ENCODE peak calls at places on chromosomes 5 and 9, in five cellular contexts. E is CD4-positive, alpha-beta T cell; P is breast epithelium; U is SK-N-SH; W is uterus. B is an unnamed sample.

GRCh38 chr5:34756781-34757624 is 82.0 kb upstream of the TTC23L start:
- DNase-seq in W (peak; percentile 59), E (no peak), P (no peak), U (no peak), B (no peak)

GRCh38 chr5:150422075-150422474 is 9.4 kb upstream of the CD74 start:
- DNase-seq in U (no peak), E (no peak), P (no peak), W (no peak), B (no peak)

GRCh38 chr5:149628221-149628620 is 46.9 kb downstream of the ARHGEF37 start:
- DNase-seq in E (no peak), P (no peak), W (no peak), U (peak; percentile 46), B (no peak)

GRCh38 chr5:72106922-72107873 is at the start of gene MAP1B:
- DNase-seq in E (no peak), U (peak; percentile 90), P (no peak), W (peak; percentile 67), B (peak; percentile 32)

GRCh38 chr9:101791938-101792337 is 53.5 kb upstream of the GRIN3A start:
- DNase-seq in W (no peak), P (no peak), U (peak; percentile 37), E (no peak), B (peak; percentile 39)

GRCh38 chr5:68845121-68845520 is 248.7 kb upstream of the SLC30A5 start:
- DNase-seq in P (no peak), U (no peak), W (no peak), E (no peak), B (peak; percentile 64)

GRCh38 chr5:8184455-8185063 is 315.6 kb downstream of the MTRR start:
- DNase-seq in U (peak; percentile 51), P (no peak), E (no peak), W (no peak), B (peak; percentile 74)

GRCh38 chr5:151896041-151896691 is 28.5 kb downstream of the GLRA1 start:
- DNase-seq in U (no peak), E (no peak), P (no peak), W (no peak), B (peak; percentile 56)

GRCh38 chr5:7642029-7642428 is 208.9 kb downstream of the CFAP90 start:
- DNase-seq in U (no peak), P (no peak), W (no peak), E (no peak), B (no peak)

GRCh38 chr9:98708933-98709911 is at the start of gene GABBR2:
- DNase-seq in U (peak; percentile 62), P (no peak), W (no peak), E (no peak), B (no peak)

GRCh38 chr5:146340260-146341081 is 1.8 kb downstream of the POU4F3 start:
- DNase-seq in P (peak; percentile 18), U (no peak), E (no peak), W (peak; percentile 15), B (peak; percentile 52)

GRCh38 chr9:107738789-107739188 is 249.2 kb upstream of the KLF4 start:
- DNase-seq in E (no peak), W (peak; percentile 29), U (no peak), P (no peak), B (peak; percentile 54)

GRCh38 chr5:759781-760362 is 24.7 kb downstream of the ZDHHC11B start:
- DNase-seq in U (peak; percentile 37), P (peak; percentile 17), W (no peak), E (peak; percentile 1), B (no peak)

GRCh38 chr5:159782197-159782994 is 133.9 kb upstream of the ADRA1B start:
- DNase-seq in W (no peak), P (no peak), E (no peak), U (no peak), B (no peak)

GRCh38 chr5:176659860-176660461 is 12.7 kb downstream of the TSPAN17 start:
- DNase-seq in U (no peak), P (no peak), E (no peak), W (no peak), B (no peak)

GRCh38 chr9:105862002-105862401 is 167.7 kb downstream of the TMEM38B start:
- DNase-seq in U (no peak), E (no peak), W (no peak), P (no peak), B (no peak)

GRCh38 chr5:83895860-83896259 is 175.2 kb upstream of the HAPLN1 start:
- DNase-seq in P (no peak), E (no peak), U (no peak), W (no peak), B (no peak)

GRCh38 chr5:38039826-38040225 is 200.0 kb upstream of the GDNF start:
- DNase-seq in W (no peak), U (no peak), P (no peak), E (no peak), B (no peak)

GRCh38 chr5:51201024-51201423 is 182.2 kb upstream of the ISL1 start:
- DNase-seq in E (no peak), P (no peak), U (no peak), W (no peak), B (no peak)

GRCh38 chr5:10734050-10734709 is 26.9 kb downstream of the DAP start:
- DNase-seq in E (no peak), P (no peak), U (no peak), W (no peak), B (no peak)

GRCh38 chr5:179732918-179733763 is 519 bp downstream of the MAML1 start:
- DNase-seq in P (peak; percentile 25), E (peak; percentile 36), U (peak; percentile 83), W (peak; percentile 25), B (peak; percentile 26)

GRCh38 chr5:7321724-7322123 is 74.2 kb upstream of the ADCY2 start:
- DNase-seq in W (no peak), E (no peak), P (no peak), U (no peak), B (no peak)

GRCh38 chr5:664343-664993 is 28.7 kb downstream of the TPPP start:
- DNase-seq in E (no peak), W (no peak), P (peak; percentile 43), U (no peak), B (no peak)

DNA sequence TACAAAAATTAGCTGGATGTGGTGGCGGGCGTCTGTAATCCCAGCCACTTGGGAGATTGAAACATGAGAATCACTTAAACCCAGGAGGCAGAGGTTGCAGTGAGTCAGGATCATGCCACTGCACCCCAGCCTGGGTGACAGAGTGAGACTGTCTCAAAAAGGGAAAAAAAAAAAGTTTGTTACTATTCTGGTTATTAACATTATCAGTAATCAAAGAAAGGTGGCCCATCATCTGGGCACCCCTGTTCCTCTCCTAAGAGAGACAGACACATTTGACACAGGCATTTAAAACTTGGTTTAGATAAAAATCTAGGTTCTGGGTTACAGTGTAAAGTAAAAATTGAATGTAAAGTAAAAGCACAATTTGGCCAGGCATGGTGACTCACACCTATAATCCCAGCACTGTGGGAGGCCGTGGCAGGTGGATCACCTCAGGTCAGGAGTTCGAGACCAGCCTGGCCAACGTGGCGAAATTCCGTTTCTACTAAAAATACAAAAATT is 16.9 kb upstream of the PHYHD1 start:
- DNase-seq in U (no peak), E (no peak), P (no peak), W (no peak), B (peak; percentile 31)
- H3K27ac ChIP-seq in U (peak overlapping the region; percentile 38), E (peak overlapping the region; percentile 96), P (peak overlapping the region; percentile 90), W (no peak overlapping the region), B (peak overlapping the region; percentile 23)

DNA sequence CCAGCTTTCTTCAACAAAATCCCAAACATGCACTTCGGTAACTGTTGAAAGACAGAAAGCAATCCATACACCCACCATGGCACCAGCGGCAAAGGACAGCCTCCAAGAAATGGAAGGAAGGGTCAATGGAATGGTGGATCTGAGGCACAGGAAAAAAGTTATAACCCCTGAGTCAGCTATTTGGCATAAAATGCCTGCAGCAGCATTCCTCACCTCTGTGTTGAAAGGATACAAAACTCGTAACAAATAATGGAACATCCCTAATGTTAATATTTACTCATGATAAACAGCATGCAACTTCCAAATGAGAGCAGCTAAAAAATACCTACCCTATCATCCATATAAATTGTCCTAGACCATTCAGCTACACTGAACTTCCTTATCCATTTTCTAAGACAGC is 9.4 kb downstream of the FBXW11 start:
- DNase-seq in E (no peak), U (no peak), P (no peak), W (no peak), B (peak; percentile 81)
- H3K27ac ChIP-seq in E (no peak overlapping the region), U (no peak overlapping the region), P (no peak overlapping the region), W (no peak overlapping the region), B (peak overlapping the region; percentile 58)

GRCh38 chr5:140216468-140217074 is 41.6 kb downstream of the CYSTM1 start:
- DNase-seq in E (no peak), W (no peak), P (no peak), U (no peak), B (no peak)
- H3K27ac ChIP-seq in E (no peak overlapping the region), W (no peak overlapping the region), P (no peak overlapping the region), U (no peak overlapping the region), B (no peak overlapping the region)

GRCh38 chr9:133937120-133937519 is 55.0 kb downstream of the VAV2 start:
- DNase-seq in U (no peak), W (no peak), E (no peak), P (no peak), B (no peak)

GRCh38 chr9:133934512-133935221 is 57.5 kb downstream of the VAV2 start:
- DNase-seq in W (no peak), E (no peak), U (no peak), P (no peak), B (no peak)

GRCh38 chr9:133938086-133938485 is 54.0 kb downstream of the VAV2 start:
- DNase-seq in W (no peak), P (no peak), U (no peak), E (no peak), B (no peak)

GRCh38 chr9:133933426-133934026 is 58.6 kb downstream of the VAV2 start:
- DNase-seq in W (no peak), E (no peak), P (no peak), U (no peak), B (no peak)

DNA sequence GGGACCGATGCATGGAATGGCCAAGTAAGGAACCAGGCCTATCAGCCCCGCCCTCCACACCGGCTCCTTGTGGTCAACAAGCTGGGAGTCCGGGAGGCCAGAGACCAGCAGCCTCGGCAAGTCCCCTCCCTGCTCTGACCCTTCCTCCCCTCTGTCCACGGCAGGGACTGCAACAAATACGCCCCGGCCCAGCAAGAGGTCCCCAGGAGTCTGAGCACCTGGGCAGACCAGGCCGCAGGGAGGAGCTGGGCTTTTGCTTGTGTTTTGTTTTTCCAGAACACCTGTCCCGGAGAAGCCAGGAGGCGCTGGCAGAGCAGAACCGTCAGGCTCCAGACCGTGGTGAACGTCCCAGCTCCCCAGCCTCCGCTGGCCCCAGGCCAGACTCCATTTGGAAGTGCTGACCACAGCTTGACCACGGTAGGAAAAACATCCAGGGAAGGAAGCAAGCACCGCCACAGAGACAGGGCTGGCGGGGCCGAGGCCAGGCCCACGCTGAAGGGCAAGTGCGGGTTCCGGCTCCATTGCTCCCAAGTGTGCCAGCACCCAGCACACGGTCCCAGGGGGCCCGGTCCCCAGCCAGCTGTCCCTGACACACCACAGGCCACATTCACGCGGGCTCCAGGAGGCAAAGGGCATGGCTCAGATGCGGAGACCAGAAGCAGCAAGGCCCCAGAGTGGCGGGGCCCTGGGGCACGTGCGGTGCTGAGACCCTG is 56.6 kb downstream of the VAV2 start:
- DNase-seq in P (peak; percentile 35), E (no peak), U (peak; percentile 72), W (peak; percentile 62), B (no peak)
- H3K27ac ChIP-seq in P (peak overlapping the region; percentile 70), E (no peak overlapping the region), U (no peak overlapping the region), W (peak overlapping the region; percentile 13), B (no peak overlapping the region)

GRCh38 chr5:180988011-180988410 is 635 bp upstream of the BTNL3 start:
- DNase-seq in E (no peak), P (no peak), U (no peak), W (no peak), B (no peak)
- H3K27ac ChIP-seq in E (no peak overlapping the region), P (no peak overlapping the region), U (no peak overlapping the region), W (no peak overlapping the region), B (no peak overlapping the region)